ENCODE peak calls at places on chromosomes 3 and 15, in seven cellular contexts. J, K, Q, F, L, M and Z are unnamed samples.

GRCh38 chr15:101008158-101009139 is 89.3 kb downstream of the LRRK1 start:
- DNase-seq in M (peak; percentile 61), L (peak; percentile 74), J (peak; percentile 90), K (peak; percentile 41), Q (peak; percentile 94), F (peak; percentile 77), Z (peak; percentile 98)

GRCh38 chr3:197003461-197004385 is 25.9 kb downstream of the MELTF start:
- DNase-seq in J (no peak), Q (peak; percentile 43), L (peak; percentile 35), K (no peak), M (no peak), F (peak; percentile 23), Z (peak; percentile 84)

GRCh38 chr15:48855501-48856440 is 22.2 kb upstream of the EID1 start:
- DNase-seq in M (no peak), K (peak; percentile 73), Q (peak; percentile 25), J (no peak), F (no peak), L (no peak), Z (no peak)

GRCh38 chr3:108818404-108818803 is 4.2 kb upstream of the TRAT1 start:
- DNase-seq in K (no peak), F (peak; percentile 11), Q (peak; percentile 23), J (no peak), L (no peak), M (peak; percentile 34), Z (no peak)

GRCh38 chr3:57727096-57727495 is 29.0 kb upstream of the SLMAP start:
- DNase-seq in Q (no peak), K (no peak), L (no peak), J (no peak), M (no peak), F (no peak), Z (no peak)

GRCh38 chr15:92111756-92112155 is 258.2 kb downstream of the SLCO3A1 start:
- DNase-seq in Q (no peak), K (peak; percentile 15), J (no peak), L (no peak), F (no peak), M (no peak), Z (no peak)

GRCh38 chr3:190116551-190117067 is 4.1 kb downstream of the P3H2 start:
- DNase-seq in J (no peak), Q (no peak), K (no peak), F (no peak), M (no peak), L (no peak), Z (no peak)

GRCh38 chr15:98889930-98890695 is 117.5 kb downstream of the PGPEP1L start:
- DNase-seq in Q (no peak), F (no peak), L (no peak), K (peak; percentile 71), J (no peak), M (no peak), Z (no peak)

GRCh38 chr3:99958177-99958912 is 140.7 kb downstream of the CMSS1 start:
- DNase-seq in J (no peak), F (no peak), K (no peak), M (no peak), Q (no peak), L (no peak), Z (no peak)

GRCh38 chr3:122103821-122104514 is 48.8 kb downstream of the CD86 start:
- DNase-seq in L (no peak), K (no peak), F (no peak), Q (no peak), J (no peak), M (no peak), Z (no peak)

GRCh38 chr3:41117398-41117870 is 81.9 kb upstream of the CTNNB1 start:
- DNase-seq in M (no peak), Q (peak; percentile 28), K (peak; percentile 72), L (peak; percentile 83), J (peak; percentile 98), F (no peak), Z (peak; percentile 98)

GRCh38 chr3:12708584-12709192 is 44.8 kb upstream of the RAF1 start:
- DNase-seq in Q (no peak), F (no peak), K (peak; percentile 85), M (no peak), J (no peak), L (peak; percentile 56), Z (no peak)

GRCh38 chr3:111143-112069 is 85.2 kb upstream of the CHL1 start:
- DNase-seq in F (no peak), Q (no peak), J (no peak), L (no peak), K (no peak), M (no peak), Z (peak; percentile 10)

GRCh38 chr3:190326930-190327329 is 4.7 kb upstream of the CLDN1 start:
- DNase-seq in F (no peak), Q (no peak), M (no peak), K (no peak), J (no peak), L (no peak), Z (no peak)

GRCh38 chr3:160953681-160954080 is 151.5 kb downstream of the B3GALNT1 start:
- DNase-seq in K (no peak), F (no peak), J (no peak), L (no peak), Q (no peak), M (no peak), Z (no peak)

GRCh38 chr15:51678081-51678480 is 3.2 kb upstream of the SCG3 start:
- DNase-seq in L (no peak), K (no peak), F (no peak), M (no peak), Q (no peak), J (no peak), Z (no peak)

GRCh38 chr15:74427607-74428441 is 5.9 kb downstream of the SEMA7A start:
- DNase-seq in L (no peak), M (no peak), J (no peak), F (no peak), K (no peak), Q (no peak), Z (peak; percentile 48)
- H3K36me3 ChIP-seq in L (no peaks in the 10 kb centered on the region), M (no peaks in the 10 kb centered on the region), J (no peaks in the 10 kb centered on the region), F (no peaks in the 10 kb centered on the region), K (no peaks in the 10 kb centered on the region), Q (no peaks in the 10 kb centered on the region), Z (no peaks in the 10 kb centered on the region)

GRCh38 chr3:31268868-31269267 is 263.9 kb upstream of the STT3B start:
- DNase-seq in Q (no peak), J (no peak), L (no peak), K (no peak), M (no peak), F (no peak), Z (no peak)
- H3K36me3 ChIP-seq in Q (no peaks in the 10 kb centered on the region), J (no peaks in the 10 kb centered on the region), L (no peaks in the 10 kb centered on the region), K (no peaks in the 10 kb centered on the region), M (no peaks in the 10 kb centered on the region), F (no peaks in the 10 kb centered on the region), Z (no peaks in the 10 kb centered on the region)

GRCh38 chr15:61935493-61935892 is 124.8 kb downstream of the VPS13C start:
- DNase-seq in F (no peak), L (no peak), Q (no peak), K (no peak), M (no peak), J (no peak), Z (no peak)

GRCh38 chr15:61938249-61938648 is 122.0 kb downstream of the VPS13C start:
- DNase-seq in Q (peak; percentile 49), J (no peak), K (no peak), M (no peak), L (no peak), F (no peak), Z (no peak)

GRCh38 chr15:61936528-61937195 is 123.6 kb downstream of the VPS13C start:
- DNase-seq in L (no peak), F (no peak), K (no peak), Q (no peak), J (no peak), M (no peak), Z (no peak)
- H3K36me3 ChIP-seq in L (peaks cover 75% of the 10 kb centered on the region), F (peaks cover 43% of the 10 kb centered on the region), K (peaks cover 50% of the 10 kb centered on the region), Q (peaks cover under 1% of the 10 kb centered on the region), J (peaks cover 77% of the 10 kb centered on the region), M (no peaks in the 10 kb centered on the region), Z (peaks cover 68% of the 10 kb centered on the region)

GRCh38 chr15:43150171-43150929 is 17.0 kb downstream of the TMEM62 start:
- DNase-seq in Q (no peak), K (peak; percentile 85), F (no peak), M (no peak), L (no peak), J (no peak), Z (no peak)
- H3K36me3 ChIP-seq in Q (no peaks in the 10 kb centered on the region), K (peaks cover 37% of the 10 kb centered on the region), F (peaks cover 80% of the 10 kb centered on the region), M (no peaks in the 10 kb centered on the region), L (peaks cover 97% of the 10 kb centered on the region), J (peaks cover 94% of the 10 kb centered on the region), Z (peaks cover 82% of the 10 kb centered on the region)

GRCh38 chr3:150000631-150001030 is 29.9 kb upstream of the PFN2 start:
- DNase-seq in F (no peak), Q (no peak), J (no peak), K (no peak), M (no peak), L (no peak), Z (no peak)

GRCh38 chr3:149999421-149999820 is 28.7 kb upstream of the PFN2 start:
- DNase-seq in Q (no peak), L (no peak), M (no peak), F (no peak), J (no peak), K (no peak), Z (no peak)

DNA sequence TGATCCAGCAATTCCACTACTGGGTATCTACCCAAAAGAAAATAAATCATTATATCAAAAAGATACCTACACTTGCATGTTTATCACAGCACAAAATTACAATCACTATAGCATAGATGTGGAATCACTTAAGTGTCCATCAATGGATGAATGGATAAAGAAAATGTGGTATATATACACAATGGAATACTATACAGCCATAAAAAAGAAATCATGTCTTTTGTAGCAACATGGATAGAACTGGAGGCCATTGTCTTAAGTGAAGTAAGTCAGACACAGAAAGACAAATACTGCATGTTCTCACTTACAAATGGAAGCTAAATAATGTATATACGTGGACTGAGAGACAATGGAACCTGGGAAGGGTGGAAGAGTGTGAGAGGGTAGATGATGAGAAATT is 28.3 kb upstream of the PFN2 start:
- DNase-seq in M (no peak), K (no peak), Q (no peak), F (no peak), L (no peak), J (no peak), Z (no peak)
- H3K36me3 ChIP-seq in M (no peaks in the 10 kb centered on the region), K (no peaks in the 10 kb centered on the region), Q (no peaks in the 10 kb centered on the region), F (no peaks in the 10 kb centered on the region), L (no peaks in the 10 kb centered on the region), J (no peaks in the 10 kb centered on the region), Z (no peaks in the 10 kb centered on the region)

GRCh38 chr3:176208915-176209314 is 988.4 kb downstream of the TBL1XR1 start:
- DNase-seq in M (no peak), L (no peak), K (no peak), Q (no peak), F (no peak), J (no peak), Z (no peak)
- H3K36me3 ChIP-seq in M (no peaks in the 10 kb centered on the region), L (no peaks in the 10 kb centered on the region), K (no peaks in the 10 kb centered on the region), Q (no peaks in the 10 kb centered on the region), F (no peaks in the 10 kb centered on the region), J (no peaks in the 10 kb centered on the region), Z (no peaks in the 10 kb centered on the region)

DNA sequence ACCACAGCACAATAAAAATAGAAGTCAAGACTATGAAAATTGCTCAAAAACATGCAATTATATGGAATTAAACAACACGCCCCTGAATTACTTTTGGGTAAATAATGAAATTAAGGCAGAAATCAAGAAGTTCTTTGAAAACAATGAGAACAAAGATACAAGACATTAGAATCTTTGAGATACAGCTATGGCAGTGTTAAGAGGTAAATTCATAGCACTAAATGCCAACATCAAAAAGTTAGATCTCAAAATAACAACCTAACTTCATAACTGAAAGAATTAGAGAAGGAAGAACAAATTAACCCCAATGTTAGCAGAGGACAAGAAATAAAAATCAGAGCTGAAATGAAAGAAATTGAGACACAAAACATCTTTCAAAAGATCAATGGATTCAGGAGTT is 86.6 kb upstream of the UBP1 start:
- DNase-seq in K (no peak), M (no peak), J (no peak), L (no peak), F (no peak), Q (no peak), Z (no peak)
- H3K36me3 ChIP-seq in K (peaks cover 38% of the 10 kb centered on the region), M (peaks cover 5% of the 10 kb centered on the region), J (peaks cover 10% of the 10 kb centered on the region), L (peaks cover 49% of the 10 kb centered on the region), F (peaks cover 33% of the 10 kb centered on the region), Q (no peaks in the 10 kb centered on the region), Z (no peaks in the 10 kb centered on the region)